ENCODE peak calls at places on chromosomes 7 and 10, in four cellular contexts. H, E, B and K are unnamed samples.

GRCh38 chr7:1965579-1966294 is 267.0 kb downstream of the MAD1L1 start:
- DNase-seq in B (no peak), E (no peak), H (no peak), K (no peak)

GRCh38 chr7:22728416-22729029 is 1.5 kb downstream of the IL6 start:
- DNase-seq in B (no peak), E (peak), H (no peak), K (no peak)

GRCh38 chr7:33869176-33869575 is 36.2 kb upstream of the BMPER start:
- DNase-seq in B (no peak), H (no peak), E (no peak), K (no peak)

GRCh38 chr7:74587435-74588126 is 69.9 kb upstream of the GTF2I start:
- DNase-seq in H (peak), B (peak), E (peak), K (peak)

GRCh38 chr10:27745380-27745718 is 270 bp downstream of the MKX start:
- DNase-seq in H (peak), B (no peak), E (no peak), K (no peak)

GRCh38 chr10:30320248-30320647 is 28.8 kb downstream of the MTPAP start:
- DNase-seq in B (no peak), E (no peak), H (no peak), K (no peak)

GRCh38 chr10:61859786-61860185 is 41.7 kb upstream of the ARID5B start:
- DNase-seq in H (no peak), B (no peak), E (no peak), K (no peak)

GRCh38 chr10:12130237-12130872 is 878 bp downstream of the SEC61A2 start:
- DNase-seq in B (peak), E (peak), H (peak), K (peak)

GRCh38 chr10:112435013-112435619 is 11.6 kb downstream of the ZDHHC6 start:
- DNase-seq in B (no peak), H (no peak), E (peak), K (no peak)

GRCh38 chr10:96791902-96792301 is 40.2 kb upstream of the LCOR start:
- DNase-seq in E (no peak), B (no peak), H (no peak), K (no peak)

GRCh38 chr7:128021361-128021760 is 9.9 kb downstream of the LRRC4 start:
- DNase-seq in B (no peak), E (no peak), H (no peak), K (no peak)

GRCh38 chr7:142384508-142384922 is 126.7 kb upstream of the PRSS58 start:
- DNase-seq in H (no peak), E (no peak), B (no peak), K (no peak)

GRCh38 chr10:5284311-5285057 is 80.3 kb upstream of the UCN3 start:
- DNase-seq in B (no peak), H (no peak), E (peak), K (no peak)

GRCh38 chr10:101710064-101710695 is 15.2 kb upstream of the FBXW4 start:
- DNase-seq in E (no peak), H (no peak), B (no peak), K (no peak)

GRCh38 chr10:7484456-7485266 is 73.8 kb upstream of the SFMBT2 start:
- DNase-seq in B (peak), E (no peak), H (peak), K (no peak)

GRCh38 chr7:134826105-134826504 is 46.7 kb downstream of the CALD1 start:
- DNase-seq in E (no peak), H (no peak), B (no peak), K (no peak)

GRCh38 chr10:9992656-9993055 is 1025.0 kb upstream of the CELF2 start:
- DNase-seq in B (no peak), E (no peak), H (no peak), K (peak)

GRCh38 chr7:116956515-116956804 is 3.2 kb downstream of the ST7 start:
- DNase-seq in H (no peak), B (no peak), E (no peak), K (no peak)

GRCh38 chr7:17298840-17299476 is 506 bp downstream of the AHR start:
- DNase-seq in H (peak), B (no peak), E (no peak), K (peak)

GRCh38 chr10:122044045-122044661 is 55.2 kb downstream of the TACC2 start:
- DNase-seq in H (no peak), E (no peak), B (no peak), K (no peak)

GRCh38 chr7:44282601-44283171 is 42.7 kb downstream of the CAMK2B start:
- DNase-seq in B (no peak), E (no peak), H (peak), K (peak)

GRCh38 chr7:111083423-111083822 is 7.5 kb upstream of the LRRN3 start:
- DNase-seq in E (no peak), H (no peak), B (peak), K (no peak)

GRCh38 chr10:86661161-86662025 is 6.9 kb upstream of the LDB3 start:
- DNase-seq in B (no peak), H (peak), E (no peak), K (peak)

GRCh38 chr7:131674131-131674530 is 117.7 kb upstream of the PODXL start:
- DNase-seq in H (no peak), E (no peak), B (no peak), K (no peak)

GRCh38 chr7:124667754-124668153 is 97.8 kb downstream of the GPR37 start:
- DNase-seq in B (no peak), H (no peak), E (no peak), K (no peak)

GRCh38 chr10:75398630-75399460 is 2.7 kb downstream of the ZNF503 start:
- DNase-seq in H (no peak), B (no peak), E (no peak), K (peak)

GRCh38 chr7:70706204-70706603 is 425.7 kb upstream of the GALNT17 start:
- DNase-seq in E (no peak), B (no peak), H (peak), K (no peak)

GRCh38 chr7:17521437-17521836 is 223.0 kb downstream of the AHR start:
- DNase-seq in H (no peak), E (no peak), B (no peak), K (no peak)

GRCh38 chr7:1555046-1555812 is 776 bp downstream of the TMEM184A start:
- DNase-seq in H (peak), B (no peak), E (peak), K (peak)

DNA sequence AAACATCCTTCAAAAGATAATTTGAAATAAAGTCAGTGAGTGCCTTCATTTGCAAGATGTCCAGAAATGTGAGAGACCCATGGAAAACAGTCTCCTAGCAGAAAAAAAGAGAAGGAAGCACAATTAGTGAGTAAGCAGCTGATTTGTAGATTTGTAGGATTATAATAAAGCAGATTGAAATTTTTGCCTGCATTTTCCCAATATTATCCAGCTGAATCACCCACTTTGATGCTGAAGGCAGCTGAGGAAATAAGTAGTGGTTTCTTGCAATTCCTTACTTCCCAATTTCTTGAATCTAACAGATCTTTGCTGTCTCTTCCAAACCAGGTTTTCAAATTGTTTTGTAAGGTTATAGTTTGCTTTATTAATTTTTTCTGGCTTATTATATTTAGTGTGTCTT is 181.4 kb downstream of the GNAT3 start:
- DNase-seq in H (no peak), B (no peak), E (no peak), K (no peak)
- TF ChIP-seq USF1 in H (no peak), B (no peak), E (no peak), K (no peak)

DNA sequence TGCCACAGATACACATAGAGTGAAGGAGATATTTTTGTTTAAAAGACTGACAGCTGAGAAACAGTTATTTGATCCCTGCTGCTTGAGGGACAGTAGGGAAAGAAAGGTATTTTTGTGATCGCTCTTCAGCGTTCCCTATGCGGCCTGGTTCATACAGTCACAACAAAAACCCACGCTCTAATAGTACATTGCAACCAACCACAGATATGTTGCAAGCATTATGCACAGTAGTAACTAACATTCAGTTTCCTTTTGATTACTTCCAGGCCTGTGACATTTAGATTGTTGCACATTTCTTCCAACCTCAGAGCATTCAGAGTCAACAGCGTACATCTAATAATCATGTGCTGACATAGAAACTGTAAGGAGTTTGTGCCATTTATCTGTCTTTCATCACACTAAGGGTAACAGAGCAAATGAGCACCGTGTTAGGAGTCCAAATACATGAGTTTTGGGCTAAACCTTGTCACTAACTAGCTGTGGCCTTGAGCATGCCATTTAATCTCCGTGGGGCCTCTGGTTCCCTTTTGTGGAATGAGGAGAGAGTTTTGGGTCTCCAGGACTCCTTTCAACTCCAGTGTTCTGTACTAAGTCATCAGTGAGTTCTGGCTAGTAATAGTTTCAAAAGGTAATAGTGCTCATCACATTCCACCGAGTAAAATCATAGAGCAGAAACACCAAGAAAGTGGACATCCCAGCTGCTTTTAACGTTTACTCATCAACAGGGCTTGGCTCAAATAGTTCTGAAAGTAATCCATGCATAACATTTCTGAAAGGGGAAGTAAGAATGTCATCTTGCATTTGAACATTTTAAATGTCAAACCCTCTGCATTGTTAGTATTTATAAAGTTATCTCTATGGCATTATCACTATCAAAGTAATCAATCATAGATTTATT is 99.0 kb upstream of the FZD1 start:
- DNase-seq in H (no peak), B (peak), E (no peak), K (no peak)
- TF ChIP-seq USF1 in H (no peak), B (no peak), E (no peak), K (no peak)

GRCh38 chr7:55113760-55114541 is 95.1 kb downstream of the EGFR start:
- DNase-seq in E (no peak), B (no peak), H (no peak), K (no peak)
- TF ChIP-seq USF1 in E (no peak), B (no peak), H (no peak), K (no peak)

DNA sequence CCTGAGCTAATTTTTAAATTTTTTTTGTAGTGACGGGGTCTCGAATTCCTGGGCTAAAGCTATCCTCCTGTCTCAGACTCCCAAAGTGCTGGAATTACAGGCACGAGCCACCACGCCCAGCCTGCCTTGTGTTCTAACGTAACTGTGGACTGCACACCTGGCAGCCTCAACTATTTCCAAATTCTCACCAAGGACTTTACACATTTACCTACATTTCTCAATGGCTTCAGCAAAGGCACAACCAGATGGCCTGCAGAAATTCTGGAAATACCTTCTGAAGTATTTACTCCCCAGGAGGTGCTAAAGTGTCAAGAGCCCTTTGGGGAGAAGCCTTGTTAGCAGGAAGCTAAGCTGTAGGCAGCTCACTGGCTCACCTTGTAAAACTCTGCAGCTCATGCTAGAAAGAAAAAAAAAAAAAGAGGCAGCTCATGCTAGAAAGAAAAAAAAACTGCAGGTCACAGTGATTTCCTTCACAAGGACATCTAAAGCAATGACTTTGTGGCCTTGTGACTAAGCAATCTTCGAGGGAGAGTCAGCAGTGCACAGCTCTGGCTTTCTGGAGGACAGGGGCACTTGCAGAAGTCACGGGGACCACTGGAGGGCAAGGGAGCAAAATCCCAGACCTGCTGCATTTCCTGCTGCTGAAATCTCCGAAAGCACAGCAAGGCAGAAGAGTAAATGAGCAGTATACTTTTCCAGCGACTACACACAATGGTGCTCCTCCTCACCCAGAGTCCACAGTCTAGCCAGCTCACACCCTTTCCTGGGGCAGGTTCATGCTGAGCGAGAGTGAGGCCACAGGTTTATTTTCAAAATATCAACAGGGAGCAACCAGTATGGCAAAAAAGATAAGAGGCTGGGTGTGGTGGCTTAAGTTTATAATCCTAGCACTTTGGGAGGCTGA is 40.4 kb downstream of the BAIAP2L1 start:
- DNase-seq in E (peak), H (no peak), B (no peak), K (peak)
- TF ChIP-seq USF1 in E (no peak), H (no peak), B (no peak), K (no peak)

GRCh38 chr10:78066728-78067430 is 33.2 kb downstream of the RPS24 start:
- DNase-seq in E (no peak), B (no peak), H (no peak), K (no peak)

GRCh38 chr10:78063236-78063635 is 29.6 kb downstream of the RPS24 start:
- DNase-seq in B (no peak), E (no peak), H (no peak), K (no peak)

GRCh38 chr10:78062296-78062695 is 28.6 kb downstream of the RPS24 start:
- DNase-seq in H (no peak), E (no peak), B (no peak), K (no peak)

GRCh38 chr10:78069151-78069550 is 35.5 kb downstream of the RPS24 start:
- DNase-seq in E (no peak), B (no peak), H (no peak), K (no peak)

GRCh38 chr10:78065616-78066410 is 32.1 kb downstream of the RPS24 start:
- DNase-seq in B (no peak), H (no peak), E (no peak), K (no peak)
- TF ChIP-seq USF1 in B (no peak), H (no peak), E (no peak), K (no peak)

DNA sequence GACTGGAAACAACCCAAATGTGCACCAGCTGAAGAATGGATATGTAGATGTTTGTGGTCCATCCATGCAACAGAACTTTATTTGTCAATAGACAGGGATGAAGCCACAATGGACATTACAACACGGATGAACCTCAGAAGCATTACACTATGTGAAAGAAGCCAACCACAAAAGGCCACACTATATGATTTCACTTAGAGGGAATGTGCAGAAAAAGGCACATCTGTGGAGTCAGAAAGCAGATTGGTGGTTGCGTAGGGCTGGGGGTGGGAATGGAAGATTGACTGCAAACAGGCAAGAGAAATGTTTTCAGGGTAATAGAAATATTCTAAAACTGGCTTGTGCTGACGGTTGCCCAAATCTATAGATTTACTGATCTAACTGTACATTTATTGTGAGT is 34.3 kb upstream of the WASHC2A start:
- DNase-seq in H (no peak), E (no peak), B (no peak), K (no peak)
- TF ChIP-seq USF1 in H (no peak), E (no peak), B (no peak), K (no peak)

GRCh38 chr7:50283206-50283605 is 21.3 kb upstream of the IKZF1 start:
- DNase-seq in H (no peak), E (peak), B (no peak), K (no peak)
- TF ChIP-seq USF1 in H (no peak), E (no peak), B (no peak), K (no peak)

GRCh38 chr10:127882801-127883459 is 9.8 kb downstream of the CLRN3 start:
- DNase-seq in H (no peak), E (no peak), B (no peak), K (no peak)

GRCh38 chr10:127878474-127879055 is 14.2 kb downstream of the CLRN3 start:
- DNase-seq in H (no peak), E (no peak), B (no peak), K (no peak)

GRCh38 chr10:127881262-127881661 is 11.5 kb downstream of the CLRN3 start:
- DNase-seq in H (no peak), E (no peak), B (no peak), K (no peak)

GRCh38 chr10:127882391-127882790 is 10.3 kb downstream of the CLRN3 start:
- DNase-seq in E (no peak), B (no peak), H (no peak), K (no peak)

DNA sequence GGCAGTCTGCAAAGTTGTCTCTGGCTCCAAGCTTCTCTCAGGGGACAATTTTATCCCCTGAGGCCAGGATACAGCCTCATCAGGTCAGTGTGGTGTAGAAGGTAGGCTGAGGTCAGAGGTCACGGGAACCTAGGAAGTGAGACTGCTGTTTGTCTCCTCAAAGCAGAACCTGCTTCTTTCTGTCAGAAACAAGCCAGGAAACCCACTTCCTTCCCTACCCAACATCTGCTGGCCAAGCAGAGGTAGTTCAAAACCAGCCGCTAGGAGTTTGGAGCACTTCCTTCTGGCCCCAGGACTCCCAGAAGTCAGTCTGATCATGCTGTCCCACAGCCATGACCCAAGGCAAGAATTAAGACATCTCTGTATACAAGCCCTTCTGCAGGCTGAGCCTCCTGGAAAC is 12.2 kb downstream of the CLRN3 start:
- DNase-seq in B (no peak), H (no peak), E (no peak), K (no peak)
- TF ChIP-seq USF1 in B (no peak), H (no peak), E (no peak), K (no peak)

GRCh38 chr10:44647877-44648542 is 263.1 kb upstream of the CXCL12 start:
- DNase-seq in E (no peak), H (no peak), B (peak), K (no peak)
- TF ChIP-seq USF1 in E (no peak), H (no peak), B (no peak), K (no peak)